ENCODE peak calls at places on chromosome 3, in four cellular contexts. M is NCI-H510A; Y is activated gamma-delta T cell; Q is activated CD4-positive, alpha-beta T cell treated with anti-CD3 and anti-CD28 coated beads, Interleukin-2, amount 50 U/mL, for 24 hours. C is an unnamed sample.

GRCh38 chr3:1195922-1196321 is 103.1 kb downstream of the CNTN6 start:
- DNase-seq in Y (no peak), M (no peak), Q (no peak), C (no peak)

GRCh38 chr3:23002846-23003800 is 200.0 kb upstream of the UBE2E2 start:
- DNase-seq in M (peak; percentile 51), Y (no peak), Q (no peak), C (no peak)

GRCh38 chr3:178059124-178059523 is 477.1 kb upstream of the KCNMB2 start:
- DNase-seq in Y (no peak), M (no peak), Q (no peak), C (no peak)

GRCh38 chr3:99023590-99024192 is 122.2 kb upstream of the DCBLD2 start:
- DNase-seq in M (no peak), Y (no peak), Q (no peak), C (no peak)

GRCh38 chr3:120823156-120823555 is 80.6 kb downstream of the GTF2E1 start:
- DNase-seq in Q (no peak), M (no peak), Y (no peak), C (no peak)

GRCh38 chr3:162263596-162263995 is 767.0 kb downstream of the OTOL1 start:
- DNase-seq in Q (no peak), M (no peak), Y (no peak), C (no peak)

GRCh38 chr3:39814007-39814406 is 4.6 kb downstream of the MYRIP start:
- DNase-seq in Y (no peak), M (no peak), Q (no peak), C (no peak)

GRCh38 chr3:196835081-196835480 is 32.6 kb upstream of the SENP5 start:
- DNase-seq in Y (no peak), M (no peak), Q (no peak), C (no peak)

GRCh38 chr3:128316456-128316855 is 150.2 kb downstream of the DNAJB8 start:
- DNase-seq in M (no peak), Y (no peak), Q (no peak), C (peak; percentile 77)

GRCh38 chr3:188788621-188789081 is 383.1 kb upstream of the TPRG1 start:
- DNase-seq in Q (peak; percentile 33), M (no peak), Y (no peak), C (no peak)

GRCh38 chr3:155870945-155871745 is 695 bp downstream of the GMPS start:
- DNase-seq in Q (no peak), M (peak; percentile 11), Y (peak; percentile 28), C (no peak)

GRCh38 chr3:55143928-55144671 is 216.2 kb upstream of the LRTM1 start:
- DNase-seq in M (no peak), Y (no peak), Q (no peak), C (no peak)

GRCh38 chr3:21954709-21955108 is 203.7 kb upstream of the ZNF385D start:
- DNase-seq in M (no peak), Q (no peak), Y (no peak), C (no peak)

GRCh38 chr3:13852638-13853009 is 27.2 kb downstream of the WNT7A start:
- DNase-seq in M (no peak), Y (no peak), Q (no peak), C (no peak)